ENCODE peak calls at places on chromosomes 2 and 18, in six cellular contexts. One of them, this sample, is unnamed.

GRCh38 chr2:160352492-160352891 is 141.1 kb downstream of the RBMS1 start:
- DNase-seq in Karpas-422: no peak
- DNase-seq in hippocampal formation: no peak
- DNase-seq in testis: no peak
- DNase-seq in neural crest cell: no peak
- DNase-seq in NCI-H1417: peak; percentile 0
- DNase-seq in this sample: no peak

GRCh38 chr18:52341617-52342381 is 1.8 kb downstream of the DCC start:
- DNase-seq in neural crest cell: peak; percentile 38
- DNase-seq in testis: peak; percentile 17
- DNase-seq in Karpas-422: no peak
- DNase-seq in hippocampal formation: peak; percentile 58
- DNase-seq in NCI-H1417: peak; percentile 85
- DNase-seq in this sample: no peak

GRCh38 chr18:21740474-21740723 is 193 bp upstream of the MIB1 start:
- DNase-seq in Karpas-422: peak; percentile 99
- DNase-seq in neural crest cell: no peak
- DNase-seq in testis: peak; percentile 99
- DNase-seq in NCI-H1417: no peak
- DNase-seq in hippocampal formation: peak; percentile 99
- DNase-seq in this sample: peak; percentile 97

GRCh38 chr2:95318431-95319220 is 21.5 kb downstream of the KCNIP3 start:
- DNase-seq in testis: no peak
- DNase-seq in NCI-H1417: no peak
- DNase-seq in hippocampal formation: no peak
- DNase-seq in neural crest cell: no peak
- DNase-seq in Karpas-422: no peak
- DNase-seq in this sample: no peak

GRCh38 chr2:236959876-236960275 is 125.8 kb upstream of the COPS8 start:
- DNase-seq in hippocampal formation: no peak
- DNase-seq in testis: peak; percentile 26
- DNase-seq in neural crest cell: no peak
- DNase-seq in NCI-H1417: no peak
- DNase-seq in Karpas-422: no peak
- DNase-seq in this sample: no peak

GRCh38 chr2:145729481-145729880 is 1209.6 kb upstream of the ZEB2 start:
- DNase-seq in testis: no peak
- DNase-seq in hippocampal formation: no peak
- DNase-seq in neural crest cell: no peak
- DNase-seq in NCI-H1417: no peak
- DNase-seq in Karpas-422: no peak
- DNase-seq in this sample: no peak

GRCh38 chr2:207601774-207602173 is 23.4 kb downstream of the METTL21A start:
- DNase-seq in NCI-H1417: no peak
- DNase-seq in hippocampal formation: no peak
- DNase-seq in testis: no peak
- DNase-seq in neural crest cell: no peak
- DNase-seq in Karpas-422: no peak
- DNase-seq in this sample: no peak

GRCh38 chr2:73408198-73408597 is 22.6 kb downstream of the ALMS1 start:
- DNase-seq in NCI-H1417: no peak
- DNase-seq in neural crest cell: no peak
- DNase-seq in Karpas-422: no peak
- DNase-seq in testis: no peak
- DNase-seq in hippocampal formation: no peak
- DNase-seq in this sample: no peak

GRCh38 chr2:174656671-174657171 is 59.1 kb upstream of the WIPF1 start:
- DNase-seq in hippocampal formation: no peak
- DNase-seq in testis: no peak
- DNase-seq in Karpas-422: no peak
- DNase-seq in neural crest cell: no peak
- DNase-seq in NCI-H1417: no peak
- DNase-seq in this sample: no peak

GRCh38 chr2:67476808-67477790 is 80.0 kb downstream of the ETAA1 start:
- DNase-seq in Karpas-422: peak; percentile 86
- DNase-seq in neural crest cell: no peak
- DNase-seq in hippocampal formation: no peak
- DNase-seq in NCI-H1417: peak; percentile 97
- DNase-seq in testis: no peak
- DNase-seq in this sample: peak; percentile 21

GRCh38 chr2:190802810-190803209 is 77.8 kb upstream of the GLS start:
- DNase-seq in neural crest cell: no peak
- DNase-seq in Karpas-422: no peak
- DNase-seq in NCI-H1417: no peak
- DNase-seq in testis: no peak
- DNase-seq in hippocampal formation: no peak
- DNase-seq in this sample: no peak

GRCh38 chr2:98704499-98705332 is 26.2 kb downstream of the MGAT4A start:
- DNase-seq in NCI-H1417: peak; percentile 90
- DNase-seq in Karpas-422: no peak
- DNase-seq in neural crest cell: no peak
- DNase-seq in testis: no peak
- DNase-seq in hippocampal formation: no peak
- DNase-seq in this sample: no peak

GRCh38 chr2:127103243-127104165 is 3.5 kb downstream of the BIN1 start:
- DNase-seq in Karpas-422: no peak
- DNase-seq in NCI-H1417: no peak
- DNase-seq in testis: no peak
- DNase-seq in hippocampal formation: peak; percentile 73
- DNase-seq in neural crest cell: no peak
- DNase-seq in this sample: no peak

GRCh38 chr2:71226391-71226964 is 425 bp downstream of the PAIP2B start:
- DNase-seq in hippocampal formation: peak; percentile 25
- DNase-seq in testis: peak; percentile 37
- DNase-seq in NCI-H1417: peak; percentile 88
- DNase-seq in neural crest cell: peak; percentile 40
- DNase-seq in Karpas-422: peak; percentile 70
- DNase-seq in this sample: no peak

GRCh38 chr2:190180313-190181065 is 118.0 kb upstream of the MSTN start:
- DNase-seq in Karpas-422: peak; percentile 88
- DNase-seq in testis: peak; percentile 72
- DNase-seq in neural crest cell: peak; percentile 45
- DNase-seq in hippocampal formation: peak; percentile 65
- DNase-seq in NCI-H1417: peak; percentile 80
- DNase-seq in this sample: peak; percentile 76

GRCh38 chr2:224650815-224651439 is 65.2 kb downstream of the CCDC195 start:
- DNase-seq in neural crest cell: peak; percentile 4
- DNase-seq in testis: no peak
- DNase-seq in Karpas-422: peak; percentile 81
- DNase-seq in hippocampal formation: no peak
- DNase-seq in NCI-H1417: peak; percentile 81
- DNase-seq in this sample: peak; percentile 62

GRCh38 chr2:59737313-59737712 is 816.1 kb downstream of the BCL11A start:
- DNase-seq in testis: no peak
- DNase-seq in hippocampal formation: no peak
- DNase-seq in neural crest cell: no peak
- DNase-seq in NCI-H1417: no peak
- DNase-seq in Karpas-422: no peak
- DNase-seq in this sample: no peak

GRCh38 chr2:119476301-119477117 is 44.9 kb downstream of the TMEM37 start:
- DNase-seq in neural crest cell: peak; percentile 59
- DNase-seq in hippocampal formation: peak; percentile 23
- DNase-seq in testis: peak; percentile 71
- DNase-seq in Karpas-422: peak; percentile 83
- DNase-seq in NCI-H1417: peak; percentile 81
- DNase-seq in this sample: peak; percentile 78